ENCODE peak calls at places on chromosomes 13 and 19, in seven cellular contexts. F is AG10803, N is colonic mucosa, O is lower lobe of right lung, E is endothelial cell, Q is heart left ventricle, U is RWPE1. G is an unnamed sample.

GRCh38 chr19:15479391-15480345 is at the start of gene PGLYRP2:
- DNase-seq in Q (peak), E (no peak), N (no peak), O (peak), U (no peak), F (no peak), G (peak)

GRCh38 chr13:51769455-51770127 is 34.4 kb downstream of the DHRS12 start:
- DNase-seq in Q (no peak), F (no peak), U (no peak), E (no peak), N (no peak), O (no peak), G (no peak)

GRCh38 chr13:74006666-74007065 is 127.5 kb downstream of the KLF12 start:
- DNase-seq in N (no peak), E (no peak), U (peak), O (no peak), F (no peak), Q (no peak), G (no peak)

GRCh38 chr19:1408300-1409203 is 1.2 kb downstream of the DAZAP1 start:
- DNase-seq in F (peak), E (peak), Q (peak), U (no peak), N (peak), O (peak), G (peak)

GRCh38 chr13:78867655-78868054 is 208.7 kb upstream of the OBI1 start:
- DNase-seq in E (no peak), N (no peak), F (no peak), O (no peak), Q (no peak), U (no peak), G (no peak)

GRCh38 chr13:32752997-32753606 is 166.8 kb downstream of the PDS5B start:
- DNase-seq in N (no peak), F (no peak), O (no peak), E (no peak), Q (no peak), U (no peak), G (no peak)

GRCh38 chr19:22199171-22199570 is 2.4 kb upstream of the ZNF676 start:
- DNase-seq in E (no peak), Q (no peak), O (no peak), F (no peak), N (no peak), U (no peak), G (no peak)

GRCh38 chr19:47994209-47994802 is at the start of gene ELSPBP1:
- DNase-seq in F (no peak), N (no peak), Q (no peak), U (no peak), O (no peak), E (no peak), G (no peak)

GRCh38 chr19:5006201-5006600 is 37.3 kb downstream of the KDM4B start:
- DNase-seq in Q (no peak), U (no peak), N (no peak), E (no peak), F (peak), O (no peak), G (no peak)

GRCh38 chr13:49454388-49455015 is 10.4 kb downstream of the SETDB2 start:
- DNase-seq in N (no peak), F (peak), Q (no peak), O (no peak), E (no peak), U (no peak), G (no peak)

DNA sequence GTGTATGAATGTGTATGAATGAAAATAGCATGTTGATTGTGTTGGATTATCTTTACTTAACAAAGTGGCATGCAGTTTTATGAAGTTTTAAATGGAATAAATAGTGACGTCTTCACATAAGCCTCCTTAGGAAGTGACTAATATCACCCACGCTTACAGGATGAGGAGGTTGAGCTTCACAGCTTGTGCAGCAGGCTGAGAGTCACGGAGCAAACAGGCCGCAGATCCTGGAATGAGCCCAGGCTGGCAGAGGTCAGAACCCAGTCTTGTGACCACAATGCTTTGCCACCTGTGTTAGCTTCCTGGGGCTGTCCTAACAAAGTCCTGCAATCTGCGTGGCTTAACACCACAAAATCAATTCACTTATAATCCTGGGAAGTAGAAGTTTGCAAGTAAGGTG is 20.8 kb downstream of the LAIR2 start:
- DNase-seq in U (peak), E (no peak), Q (no peak), O (no peak), F (peak), N (no peak), G (no peak)
- TF ChIP-seq CTCF in U (no peak), E (no peak), Q (no peak), O (no peak), F (no peak), N (no peak), G (no peak)

GRCh38 chr19:32676186-32676894 is 692 bp downstream of the RGS9BP start:
- DNase-seq in F (no peak), N (no peak), E (peak), O (no peak), Q (no peak), U (no peak), G (peak)
- TF ChIP-seq CTCF in F (no peak), N (no peak), E (no peak), O (peak), Q (no peak), U (peak), G (no peak)

GRCh38 chr19:18059902-18060301 is 26.8 kb downstream of the IL12RB1 start:
- DNase-seq in N (no peak), E (no peak), O (no peak), F (no peak), Q (no peak), U (no peak), G (no peak)
- TF ChIP-seq CTCF in N (no peak), E (no peak), O (no peak), F (no peak), Q (no peak), U (no peak), G (no peak)

DNA sequence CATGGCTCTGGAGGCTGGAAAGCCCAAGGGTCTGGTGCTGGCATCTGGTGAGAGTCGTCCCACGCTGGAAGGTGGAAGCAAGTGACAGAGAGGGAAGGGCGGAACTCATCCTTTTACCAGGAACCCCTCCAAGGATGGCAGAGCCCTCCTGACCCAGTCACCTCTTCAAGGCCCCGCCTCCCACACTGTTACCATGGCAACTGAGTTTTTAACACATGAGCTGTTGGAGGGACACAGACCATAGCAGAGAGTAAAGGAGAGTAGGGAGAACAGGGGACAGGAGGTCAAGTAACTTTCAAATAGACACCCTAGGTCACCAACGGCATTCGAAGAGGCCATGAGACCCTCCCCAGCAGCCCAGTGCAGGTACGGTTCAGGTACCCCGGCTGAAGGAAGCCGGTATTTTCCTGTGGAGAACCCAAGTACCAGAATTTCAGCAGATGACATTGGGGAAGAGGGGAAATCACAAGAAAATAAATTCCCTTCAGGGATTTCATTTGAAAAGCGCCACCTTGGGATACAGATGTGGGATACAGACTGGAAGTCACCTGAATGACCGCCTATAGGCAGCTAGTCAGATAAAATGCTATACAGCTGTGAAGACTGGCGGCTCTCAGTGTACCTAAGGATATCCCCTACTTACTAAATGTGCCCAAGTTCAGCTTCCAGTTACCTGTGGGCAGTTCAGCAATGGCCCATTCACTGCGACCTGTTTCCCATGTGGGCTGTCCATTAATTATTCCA is 8.0 kb downstream of the IL17D start:
- DNase-seq in O (no peak), E (no peak), U (no peak), N (no peak), Q (no peak), F (no peak), G (no peak)
- TF ChIP-seq CTCF in O (no peak), E (no peak), U (no peak), N (no peak), Q (no peak), F (no peak), G (no peak)

DNA sequence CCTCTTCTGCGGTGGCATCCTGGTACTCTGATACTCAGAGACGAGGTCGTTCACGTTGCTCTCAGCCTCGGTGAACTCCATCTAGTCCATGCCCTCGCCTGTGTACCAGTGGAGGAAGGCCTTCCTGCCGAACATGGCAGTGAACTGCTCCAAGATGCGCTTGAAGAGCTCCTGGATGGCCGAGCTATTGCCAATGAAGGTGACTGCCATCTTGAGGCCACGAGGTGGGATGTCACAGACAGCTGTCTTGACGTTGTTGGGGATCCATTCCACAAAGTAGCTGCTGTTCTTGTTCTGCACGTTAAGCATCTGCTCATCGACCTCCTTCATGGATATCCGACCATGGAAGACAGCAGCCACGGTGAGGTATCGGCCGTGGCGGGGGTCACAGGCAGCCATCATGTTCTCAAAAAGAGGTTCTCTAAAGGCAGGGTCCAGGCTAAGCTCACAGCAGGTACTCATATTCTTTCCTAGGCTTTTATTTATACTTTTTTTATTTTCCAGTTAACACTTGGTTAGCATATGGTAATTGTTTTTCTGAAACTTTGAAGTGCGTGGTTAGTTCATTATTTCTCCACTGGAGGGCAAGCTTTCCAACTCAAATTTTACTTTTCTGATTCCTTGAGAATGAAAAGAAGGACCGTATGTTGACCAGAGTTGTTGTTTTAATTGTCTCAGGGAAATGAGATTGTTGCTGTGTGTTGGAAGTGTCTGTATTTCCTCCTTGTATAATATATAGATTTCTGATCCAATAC is 72.4 kb upstream of the RGCC start:
- DNase-seq in Q (no peak), U (peak), N (no peak), F (peak), E (no peak), O (no peak), G (no peak)
- TF ChIP-seq CTCF in Q (peak), U (peak), N (peak), F (peak), E (peak), O (peak), G (peak)

GRCh38 chr19:7197760-7198696 is 96.2 kb downstream of the INSR start:
- DNase-seq in Q (peak), N (peak), E (peak), U (peak), O (peak), F (peak), G (peak)
- TF ChIP-seq CTCF in Q (no peak), N (no peak), E (peak), U (no peak), O (peak), F (peak), G (no peak)

GRCh38 chr13:57629821-57630235 is 1.7 kb upstream of the PCDH17 start:
- DNase-seq in N (peak), E (peak), F (peak), Q (peak), U (peak), O (peak), G (no peak)

GRCh38 chr13:57629391-57629804 is 2.1 kb upstream of the PCDH17 start:
- DNase-seq in E (peak), U (no peak), F (no peak), O (no peak), Q (peak), N (no peak), G (no peak)

GRCh38 chr13:57630661-57631606 is 610 bp upstream of the PCDH17 start:
- DNase-seq in O (no peak), N (no peak), Q (peak), F (no peak), U (peak), E (no peak), G (no peak)

GRCh38 chr13:57624565-57625435 is 6.7 kb upstream of the PCDH17 start:
- DNase-seq in U (peak), F (peak), O (no peak), Q (peak), E (peak), N (no peak), G (peak)

GRCh38 chr13:57627663-57628062 is 3.9 kb upstream of the PCDH17 start:
- DNase-seq in N (no peak), E (no peak), U (no peak), F (peak), Q (no peak), O (no peak), G (no peak)
- TF ChIP-seq CTCF in N (peak), E (peak), U (peak), F (peak), Q (peak), O (peak), G (no peak)

G was measured in Calu3.